ENCODE peak calls at places on chromosome 14, in seven cellular contexts. Y, P, J, T, I, V and W are unnamed samples.

GRCh38 chr14:85817430-85817829 is 287.5 kb downstream of the FLRT2 start:
- DNase-seq in Y (no peak), P (no peak), J (no peak), T (no peak), I (no peak), V (no peak), W (no peak)

GRCh38 chr14:75283884-75284563 is 5.4 kb downstream of the FOS start:
- DNase-seq in Y (peak), P (peak), J (peak), T (peak), I (no peak), V (no peak), W (no peak)

GRCh38 chr14:75876526-75876925 is 105.3 kb downstream of the TGFB3 start:
- DNase-seq in Y (peak), P (no peak), J (no peak), T (no peak), I (no peak), V (no peak), W (no peak)

GRCh38 chr14:91008759-91009409 is 51.6 kb downstream of the RPS6KA5 start:
- DNase-seq in Y (no peak), P (peak), J (no peak), T (no peak), I (no peak), V (no peak), W (no peak)

GRCh38 chr14:91496790-91497189 is 13.3 kb downstream of the PPP4R3A start:
- DNase-seq in Y (no peak), P (no peak), J (peak), T (no peak), I (no peak), V (no peak), W (no peak)

GRCh38 chr14:75831971-75832370 is 149.8 kb downstream of the TGFB3 start:
- DNase-seq in Y (peak), P (peak), J (no peak), T (peak), I (no peak), V (no peak), W (no peak)

GRCh38 chr14:99522457-99522891 is 41.3 kb downstream of the CCNK start:
- DNase-seq in Y (peak), P (no peak), J (peak), T (peak), I (no peak), V (no peak), W (no peak)

GRCh38 chr14:70921669-70922068 is 14.4 kb downstream of the PCNX1 start:
- DNase-seq in Y (no peak), P (no peak), J (no peak), T (no peak), I (no peak), V (no peak), W (no peak)

GRCh38 chr14:100533647-100534485 is 53.4 kb downstream of the BEGAIN start:
- DNase-seq in Y (no peak), P (no peak), J (no peak), T (no peak), I (no peak), V (no peak), W (peak)

GRCh38 chr14:70033561-70033960 is 154.3 kb downstream of the SMOC1 start:
- DNase-seq in Y (no peak), P (no peak), J (no peak), T (no peak), I (no peak), V (no peak), W (no peak)

GRCh38 chr14:49972199-49972671 is 79.4 kb downstream of the ARF6 start:
- DNase-seq in Y (peak), P (peak), J (peak), T (peak), I (no peak), V (no peak), W (no peak)

GRCh38 chr14:50657753-50658152 is 10.4 kb downstream of the SAV1 start:
- DNase-seq in Y (no peak), P (no peak), J (no peak), T (no peak), I (no peak), V (no peak), W (no peak)

GRCh38 chr14:35050652-35051051 is 4.6 kb downstream of the FAM177A1 start:
- DNase-seq in Y (peak), P (no peak), J (peak), T (peak), I (no peak), V (no peak), W (no peak)

GRCh38 chr14:95545769-95546168 is 10.9 kb downstream of the GLRX5 start:
- DNase-seq in Y (peak), P (peak), J (peak), T (peak), I (no peak), V (no peak), W (no peak)

GRCh38 chr14:90721619-90722305 is 94.5 kb downstream of the TTC7B start:
- DNase-seq in Y (peak), P (peak), J (no peak), T (peak), I (no peak), V (no peak), W (no peak)

DNA sequence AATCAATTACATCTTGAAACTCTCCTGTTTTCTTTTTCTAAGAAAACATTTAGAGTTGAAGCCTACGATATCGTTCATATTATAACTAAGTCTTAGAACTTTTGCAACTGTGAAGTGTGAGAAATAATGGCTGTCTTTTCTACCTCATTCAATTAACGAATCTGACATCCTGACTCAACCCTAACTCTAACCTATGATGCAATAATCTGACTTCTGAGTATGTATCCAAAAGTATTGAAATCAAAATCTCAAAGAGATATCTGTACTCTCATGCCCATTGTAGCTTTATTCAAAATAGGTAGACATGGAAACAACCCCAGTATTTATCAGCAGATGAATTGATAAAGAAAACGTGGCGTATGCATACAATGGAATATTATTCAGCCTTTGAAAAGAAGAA is 252.7 kb downstream of the KCNH5 start:
- DNase-seq in Y (no peak), P (no peak), J (no peak), T (no peak), I (no peak), V (no peak), W (no peak)
- H2BK120ac ChIP-seq in Y (no peak), P (no peak), J (no peak), T (no peak), I (no peak), V (no peak), W (no peak)

GRCh38 chr14:103537175-103537990 is 8.4 kb downstream of the TRMT61A start:
- DNase-seq in Y (peak), P (no peak), J (no peak), T (peak), I (no peak), V (no peak), W (no peak)
- H2BK120ac ChIP-seq in Y (no peak), P (no peak), J (no peak), T (no peak), I (no peak), V (no peak), W (no peak)

DNA sequence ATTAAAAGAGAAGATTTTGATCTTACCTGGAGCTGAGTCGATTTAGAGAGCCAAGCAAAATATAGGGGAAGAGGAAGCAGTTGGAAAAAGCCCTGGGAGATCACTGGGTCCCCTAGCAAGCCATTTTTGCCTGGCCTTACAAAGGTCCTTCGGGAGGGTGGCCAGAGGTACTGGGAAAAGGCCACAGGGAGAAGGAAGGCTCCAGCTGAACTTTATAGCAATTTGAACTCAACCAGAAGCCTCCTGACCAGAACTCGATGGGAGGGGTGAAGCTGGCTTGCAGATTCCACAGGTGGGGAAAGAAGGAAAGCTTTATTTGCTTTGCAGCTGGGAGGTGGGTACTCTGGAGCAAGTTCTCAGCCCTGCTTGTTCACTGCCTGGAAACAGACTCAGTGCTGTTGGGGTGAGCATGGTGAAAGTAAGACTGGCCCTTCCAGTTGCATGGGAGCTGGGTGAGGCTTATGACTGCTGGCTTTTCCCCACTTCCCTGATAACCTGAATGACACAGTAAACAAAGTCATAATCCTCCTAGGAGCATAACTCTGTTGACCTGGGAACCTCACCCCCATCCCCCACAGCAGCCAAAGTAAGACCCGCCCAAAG is 855.8 kb downstream of the FSCB start:
- DNase-seq in Y (no peak), P (no peak), J (no peak), T (no peak), I (no peak), V (no peak), W (no peak)
- H2BK120ac ChIP-seq in Y (no peak), P (no peak), J (no peak), T (no peak), I (no peak), V (no peak), W (no peak)

DNA sequence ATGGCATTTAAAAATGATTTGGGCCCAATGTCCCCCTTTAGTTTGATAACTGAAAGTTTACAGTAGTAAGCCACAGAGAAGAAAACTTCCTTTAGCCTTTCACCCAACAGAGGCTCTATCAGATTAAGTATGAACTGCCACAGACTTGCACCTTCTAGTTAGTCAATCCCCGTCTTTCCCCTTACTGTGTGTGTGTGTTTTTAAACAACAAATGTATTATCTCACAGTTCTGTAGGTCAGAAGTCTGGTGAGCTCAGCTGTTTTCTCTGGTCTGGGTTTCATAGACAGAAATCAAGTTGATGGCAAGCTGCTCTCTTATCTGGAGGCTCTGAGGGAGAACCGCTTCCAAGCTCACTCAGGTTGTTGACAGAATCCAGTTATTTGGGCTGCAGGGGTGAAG is 320.5 kb downstream of the PRKD1 start:
- DNase-seq in Y (no peak), P (no peak), J (peak), T (peak), I (no peak), V (no peak), W (no peak)
- H2BK120ac ChIP-seq in Y (no peak), P (no peak), J (no peak), T (no peak), I (no peak), V (no peak), W (no peak)

DNA sequence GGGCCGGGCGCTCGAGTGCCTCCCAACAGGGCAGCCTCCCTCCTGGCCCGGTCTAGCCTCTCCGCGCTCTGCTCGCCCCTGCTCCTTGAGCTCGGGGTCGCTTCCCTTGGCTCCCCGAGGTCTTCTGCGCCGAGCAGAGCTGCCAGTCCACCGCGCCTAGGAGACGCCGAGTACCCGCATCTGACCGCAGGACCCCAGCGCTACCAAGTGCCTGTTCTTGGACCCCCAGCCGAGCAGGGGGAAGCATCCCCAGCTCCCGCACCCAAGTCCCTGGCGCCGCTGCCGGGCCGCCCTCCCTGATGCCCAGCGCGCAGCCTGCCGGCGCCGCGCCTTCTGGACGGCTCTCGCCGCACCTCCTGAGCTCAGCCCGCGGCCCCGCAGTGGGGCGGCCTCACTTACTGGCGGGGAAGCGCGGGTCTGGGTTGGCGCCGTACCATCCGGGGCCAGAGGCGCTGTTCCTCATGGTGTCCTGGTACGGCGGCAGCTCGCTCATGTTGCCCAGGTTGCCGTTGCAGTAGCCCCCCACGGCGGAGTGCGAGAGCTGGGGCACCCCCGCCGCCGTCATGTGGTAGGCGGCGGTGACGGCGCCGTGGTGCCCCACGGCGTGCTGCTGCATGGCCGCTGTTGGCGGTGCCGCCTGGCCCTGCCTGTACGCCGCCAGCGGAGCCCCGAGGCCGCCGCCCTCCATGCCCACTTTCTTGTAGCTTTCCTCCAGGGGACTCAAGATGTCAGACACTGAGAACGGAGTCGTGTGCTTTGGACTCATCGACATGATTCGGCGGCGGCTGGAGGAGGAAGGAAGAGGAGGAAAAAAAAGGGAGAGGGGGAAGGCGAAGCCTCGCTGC is 1.2 kb downstream of the NKX2-1 start:
- DNase-seq in Y (no peak), P (no peak), J (peak), T (no peak), I (peak), V (no peak), W (no peak)
- H2BK120ac ChIP-seq in Y (no peak), P (no peak), J (no peak), T (no peak), I (no peak), V (no peak), W (no peak)

GRCh38 chr14:105452963-105453362 is 21.7 kb upstream of the CRIP2 start:
- DNase-seq in Y (no peak), P (no peak), J (no peak), T (no peak), I (no peak), V (no peak), W (no peak)
- H2BK120ac ChIP-seq in Y (no peak), P (no peak), J (no peak), T (no peak), I (no peak), V (no peak), W (no peak)

GRCh38 chr14:22770481-22771187 is 4.1 kb downstream of the OXA1L start:
- DNase-seq in Y (no peak), P (no peak), J (no peak), T (no peak), I (no peak), V (no peak), W (no peak)
- H2BK120ac ChIP-seq in Y (no peak), P (no peak), J (no peak), T (no peak), I (no peak), V (no peak), W (no peak)

DNA sequence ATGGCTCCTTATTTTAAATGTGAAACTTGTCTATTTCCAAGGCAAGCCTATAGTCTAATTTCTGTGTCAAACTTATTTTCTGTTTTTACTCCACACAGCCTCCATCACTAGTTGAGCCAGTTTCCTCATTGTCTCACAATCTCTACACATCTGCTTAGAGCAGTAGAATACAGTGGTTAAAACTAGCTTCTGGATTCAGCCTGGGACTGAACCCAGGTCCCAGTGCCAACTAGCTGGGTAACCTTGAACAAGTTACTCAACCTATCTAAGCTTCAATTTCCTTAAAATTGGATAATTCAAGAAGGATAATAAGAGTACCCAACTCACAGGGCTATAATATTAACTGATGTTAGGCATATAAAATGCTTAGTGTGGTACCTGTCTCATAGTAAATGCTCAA is 304.7 kb upstream of the NPAS3 start:
- DNase-seq in Y (no peak), P (no peak), J (no peak), T (no peak), I (no peak), V (no peak), W (no peak)
- H2BK120ac ChIP-seq in Y (no peak), P (no peak), J (no peak), T (no peak), I (no peak), V (no peak), W (no peak)

GRCh38 chr14:25908707-25909106 is 689.1 kb downstream of the NOVA1 start:
- DNase-seq in Y (no peak), P (no peak), J (no peak), T (no peak), I (no peak), V (no peak), W (no peak)
- H2BK120ac ChIP-seq in Y (no peak), P (no peak), J (no peak), T (no peak), I (no peak), V (no peak), W (no peak)